ENCODE peak calls at places on chromosomes 12 and 14, in seven cellular contexts. One of them, this sample, is unnamed.
A peak's percentile ranks its signal among the peaks of the same experiment; 100 is the strongest.

GRCh38 chr12:108612788-108613282 is 15.0 kb upstream of the TMEM119 start:
- DNase-seq in stimulated activated CD8-positive, alpha-beta memory T cell treated with anti-CD3 and anti-CD28 coated beads, Interleukin-15, amount 100 ng/mL, for 1 hour: no peak
- DNase-seq in amygdala: no peak
- DNase-seq in lower leg skin: no peak
- DNase-seq in NCI-H748 treated with DMSO at 0.1 percent for 48 hours: no peak
- DNase-seq in NCI-H446 treated with DMSO at 0.1 percent for 48 hours: no peak
- DNase-seq in HT-29: no peak
- DNase-seq in this sample: no peak

GRCh38 chr12:42538203-42538602 is 51.3 kb downstream of the PRICKLE1 start:
- DNase-seq in stimulated activated CD8-positive, alpha-beta memory T cell treated with anti-CD3 and anti-CD28 coated beads, Interleukin-15, amount 100 ng/mL, for 1 hour: no peak
- DNase-seq in amygdala: no peak
- DNase-seq in lower leg skin: no peak
- DNase-seq in NCI-H748 treated with DMSO at 0.1 percent for 48 hours: no peak
- DNase-seq in NCI-H446 treated with DMSO at 0.1 percent for 48 hours: no peak
- DNase-seq in HT-29: no peak
- DNase-seq in this sample: no peak

GRCh38 chr12:117377758-117378157 is 16.3 kb upstream of the NOS1 start:
- DNase-seq in stimulated activated CD8-positive, alpha-beta memory T cell treated with anti-CD3 and anti-CD28 coated beads, Interleukin-15, amount 100 ng/mL, for 1 hour: no peak
- DNase-seq in amygdala: no peak
- DNase-seq in lower leg skin: no peak
- DNase-seq in NCI-H748 treated with DMSO at 0.1 percent for 48 hours: no peak
- DNase-seq in NCI-H446 treated with DMSO at 0.1 percent for 48 hours: no peak
- DNase-seq in HT-29: peak; percentile 7
- DNase-seq in this sample: no peak

GRCh38 chr12:22268406-22268805 is 66.1 kb downstream of the ST8SIA1 start:
- DNase-seq in stimulated activated CD8-positive, alpha-beta memory T cell treated with anti-CD3 and anti-CD28 coated beads, Interleukin-15, amount 100 ng/mL, for 1 hour: no peak
- DNase-seq in amygdala: no peak
- DNase-seq in lower leg skin: no peak
- DNase-seq in NCI-H748 treated with DMSO at 0.1 percent for 48 hours: no peak
- DNase-seq in NCI-H446 treated with DMSO at 0.1 percent for 48 hours: no peak
- DNase-seq in HT-29: no peak
- DNase-seq in this sample: no peak

GRCh38 chr12:56007892-56008471 is 10.9 kb downstream of the SUOX start:
- DNase-seq in stimulated activated CD8-positive, alpha-beta memory T cell treated with anti-CD3 and anti-CD28 coated beads, Interleukin-15, amount 100 ng/mL, for 1 hour: no peak
- DNase-seq in amygdala: no peak
- DNase-seq in lower leg skin: no peak
- DNase-seq in NCI-H748 treated with DMSO at 0.1 percent for 48 hours: no peak
- DNase-seq in NCI-H446 treated with DMSO at 0.1 percent for 48 hours: no peak
- DNase-seq in HT-29: peak; percentile 23
- DNase-seq in this sample: no peak

GRCh38 chr14:102910442-102910841 is 12.0 kb upstream of the AMN start:
- DNase-seq in stimulated activated CD8-positive, alpha-beta memory T cell treated with anti-CD3 and anti-CD28 coated beads, Interleukin-15, amount 100 ng/mL, for 1 hour: no peak
- DNase-seq in amygdala: no peak
- DNase-seq in lower leg skin: no peak
- DNase-seq in NCI-H748 treated with DMSO at 0.1 percent for 48 hours: no peak
- DNase-seq in NCI-H446 treated with DMSO at 0.1 percent for 48 hours: no peak
- DNase-seq in HT-29: no peak
- DNase-seq in this sample: no peak

GRCh38 chr12:65655074-65655493 is 169.2 kb upstream of the HMGA2 start:
- DNase-seq in stimulated activated CD8-positive, alpha-beta memory T cell treated with anti-CD3 and anti-CD28 coated beads, Interleukin-15, amount 100 ng/mL, for 1 hour: no peak
- DNase-seq in amygdala: no peak
- DNase-seq in lower leg skin: no peak
- DNase-seq in NCI-H748 treated with DMSO at 0.1 percent for 48 hours: no peak
- DNase-seq in NCI-H446 treated with DMSO at 0.1 percent for 48 hours: no peak
- DNase-seq in HT-29: no peak
- DNase-seq in this sample: no peak

GRCh38 chr14:41899416-41899815 is 292.7 kb downstream of the LRFN5 start:
- DNase-seq in stimulated activated CD8-positive, alpha-beta memory T cell treated with anti-CD3 and anti-CD28 coated beads, Interleukin-15, amount 100 ng/mL, for 1 hour: no peak
- DNase-seq in amygdala: no peak
- DNase-seq in lower leg skin: no peak
- DNase-seq in NCI-H748 treated with DMSO at 0.1 percent for 48 hours: peak; percentile 42
- DNase-seq in NCI-H446 treated with DMSO at 0.1 percent for 48 hours: peak; percentile 95
- DNase-seq in HT-29: no peak
- DNase-seq in this sample: no peak

GRCh38 chr12:109930028-109930800 is 30.1 kb downstream of the TCHP start:
- DNase-seq in stimulated activated CD8-positive, alpha-beta memory T cell treated with anti-CD3 and anti-CD28 coated beads, Interleukin-15, amount 100 ng/mL, for 1 hour: no peak
- DNase-seq in amygdala: no peak
- DNase-seq in lower leg skin: no peak
- DNase-seq in NCI-H748 treated with DMSO at 0.1 percent for 48 hours: no peak
- DNase-seq in NCI-H446 treated with DMSO at 0.1 percent for 48 hours: no peak
- DNase-seq in HT-29: no peak
- DNase-seq in this sample: no peak

GRCh38 chr12:106898001-106898966 is 57.4 kb upstream of the TMEM263 start:
- DNase-seq in stimulated activated CD8-positive, alpha-beta memory T cell treated with anti-CD3 and anti-CD28 coated beads, Interleukin-15, amount 100 ng/mL, for 1 hour: no peak
- DNase-seq in amygdala: peak; percentile 16
- DNase-seq in lower leg skin: no peak
- DNase-seq in NCI-H748 treated with DMSO at 0.1 percent for 48 hours: peak; percentile 87
- DNase-seq in NCI-H446 treated with DMSO at 0.1 percent for 48 hours: no peak
- DNase-seq in HT-29: no peak
- DNase-seq in this sample: no peak

GRCh38 chr14:93112891-93113677 is 2.6 kb downstream of the ITPK1 start:
- DNase-seq in stimulated activated CD8-positive, alpha-beta memory T cell treated with anti-CD3 and anti-CD28 coated beads, Interleukin-15, amount 100 ng/mL, for 1 hour: peak; percentile 69
- DNase-seq in amygdala: peak; percentile 76
- DNase-seq in lower leg skin: peak; percentile 78
- DNase-seq in NCI-H748 treated with DMSO at 0.1 percent for 48 hours: peak; percentile 85
- DNase-seq in NCI-H446 treated with DMSO at 0.1 percent for 48 hours: peak; percentile 46
- DNase-seq in HT-29: peak; percentile 87
- DNase-seq in this sample: peak; percentile 55

GRCh38 chr12:67096533-67097318 is 172.4 kb upstream of the CAND1 start:
- DNase-seq in stimulated activated CD8-positive, alpha-beta memory T cell treated with anti-CD3 and anti-CD28 coated beads, Interleukin-15, amount 100 ng/mL, for 1 hour: no peak
- DNase-seq in amygdala: no peak
- DNase-seq in lower leg skin: no peak
- DNase-seq in NCI-H748 treated with DMSO at 0.1 percent for 48 hours: no peak
- DNase-seq in NCI-H446 treated with DMSO at 0.1 percent for 48 hours: no peak
- DNase-seq in HT-29: peak; percentile 7
- DNase-seq in this sample: no peak

GRCh38 chr12:105474672-105475071 is 144.2 kb downstream of the C12orf75 start:
- DNase-seq in stimulated activated CD8-positive, alpha-beta memory T cell treated with anti-CD3 and anti-CD28 coated beads, Interleukin-15, amount 100 ng/mL, for 1 hour: no peak
- DNase-seq in amygdala: no peak
- DNase-seq in lower leg skin: no peak
- DNase-seq in NCI-H748 treated with DMSO at 0.1 percent for 48 hours: no peak
- DNase-seq in NCI-H446 treated with DMSO at 0.1 percent for 48 hours: no peak
- DNase-seq in HT-29: no peak
- DNase-seq in this sample: no peak

GRCh38 chr14:103296987-103297386 is 37.0 kb upstream of the EIF5 start:
- DNase-seq in stimulated activated CD8-positive, alpha-beta memory T cell treated with anti-CD3 and anti-CD28 coated beads, Interleukin-15, amount 100 ng/mL, for 1 hour: no peak
- DNase-seq in amygdala: no peak
- DNase-seq in lower leg skin: no peak
- DNase-seq in NCI-H748 treated with DMSO at 0.1 percent for 48 hours: no peak
- DNase-seq in NCI-H446 treated with DMSO at 0.1 percent for 48 hours: no peak
- DNase-seq in HT-29: no peak
- DNase-seq in this sample: no peak

GRCh38 chr14:105926415-105927093 is 400.2 kb downstream of the TMEM121 start:
- DNase-seq in stimulated activated CD8-positive, alpha-beta memory T cell treated with anti-CD3 and anti-CD28 coated beads, Interleukin-15, amount 100 ng/mL, for 1 hour: no peak
- DNase-seq in amygdala: no peak
- DNase-seq in lower leg skin: no peak
- DNase-seq in NCI-H748 treated with DMSO at 0.1 percent for 48 hours: no peak
- DNase-seq in NCI-H446 treated with DMSO at 0.1 percent for 48 hours: no peak
- DNase-seq in HT-29: no peak
- DNase-seq in this sample: no peak

GRCh38 chr12:116999066-116999465 is 88.3 kb downstream of the FBXW8 start:
- DNase-seq in stimulated activated CD8-positive, alpha-beta memory T cell treated with anti-CD3 and anti-CD28 coated beads, Interleukin-15, amount 100 ng/mL, for 1 hour: no peak
- DNase-seq in amygdala: no peak
- DNase-seq in lower leg skin: no peak
- DNase-seq in NCI-H748 treated with DMSO at 0.1 percent for 48 hours: no peak
- DNase-seq in NCI-H446 treated with DMSO at 0.1 percent for 48 hours: no peak
- DNase-seq in HT-29: no peak
- DNase-seq in this sample: no peak

GRCh38 chr14:51202914-51203665 is 37.0 kb upstream of the TMX1 start:
- DNase-seq in stimulated activated CD8-positive, alpha-beta memory T cell treated with anti-CD3 and anti-CD28 coated beads, Interleukin-15, amount 100 ng/mL, for 1 hour: no peak
- DNase-seq in amygdala: no peak
- DNase-seq in lower leg skin: no peak
- DNase-seq in NCI-H748 treated with DMSO at 0.1 percent for 48 hours: no peak
- DNase-seq in NCI-H446 treated with DMSO at 0.1 percent for 48 hours: no peak
- DNase-seq in HT-29: no peak
- DNase-seq in this sample: no peak

GRCh38 chr14:92093320-92093719 is 13.1 kb downstream of the ATXN3 start:
- DNase-seq in stimulated activated CD8-positive, alpha-beta memory T cell treated with anti-CD3 and anti-CD28 coated beads, Interleukin-15, amount 100 ng/mL, for 1 hour: no peak
- DNase-seq in amygdala: no peak
- DNase-seq in lower leg skin: no peak
- DNase-seq in NCI-H748 treated with DMSO at 0.1 percent for 48 hours: peak; percentile 21
- DNase-seq in NCI-H446 treated with DMSO at 0.1 percent for 48 hours: no peak
- DNase-seq in HT-29: no peak
- DNase-seq in this sample: no peak

GRCh38 chr14:54867011-54867410 is 35.6 kb downstream of the GCH1 start:
- DNase-seq in stimulated activated CD8-positive, alpha-beta memory T cell treated with anti-CD3 and anti-CD28 coated beads, Interleukin-15, amount 100 ng/mL, for 1 hour: no peak
- DNase-seq in amygdala: no peak
- DNase-seq in lower leg skin: no peak
- DNase-seq in NCI-H748 treated with DMSO at 0.1 percent for 48 hours: no peak
- DNase-seq in NCI-H446 treated with DMSO at 0.1 percent for 48 hours: no peak
- DNase-seq in HT-29: no peak
- DNase-seq in this sample: no peak

GRCh38 chr12:130013771-130014484 is 110.1 kb upstream of the TMEM132D start:
- DNase-seq in stimulated activated CD8-positive, alpha-beta memory T cell treated with anti-CD3 and anti-CD28 coated beads, Interleukin-15, amount 100 ng/mL, for 1 hour: no peak
- DNase-seq in amygdala: peak; percentile 78
- DNase-seq in lower leg skin: peak; percentile 29
- DNase-seq in NCI-H748 treated with DMSO at 0.1 percent for 48 hours: peak; percentile 71
- DNase-seq in NCI-H446 treated with DMSO at 0.1 percent for 48 hours: no peak
- DNase-seq in HT-29: peak; percentile 52
- DNase-seq in this sample: no peak

GRCh38 chr14:49857427-49858003 is 4.9 kb upstream of the NEMF start:
- DNase-seq in stimulated activated CD8-positive, alpha-beta memory T cell treated with anti-CD3 and anti-CD28 coated beads, Interleukin-15, amount 100 ng/mL, for 1 hour: no peak
- DNase-seq in amygdala: no peak
- DNase-seq in lower leg skin: no peak
- DNase-seq in NCI-H748 treated with DMSO at 0.1 percent for 48 hours: no peak
- DNase-seq in NCI-H446 treated with DMSO at 0.1 percent for 48 hours: no peak
- DNase-seq in HT-29: no peak
- DNase-seq in this sample: no peak

GRCh38 chr14:73239463-73240241 is 2.3 kb downstream of the PAPLN start:
- DNase-seq in stimulated activated CD8-positive, alpha-beta memory T cell treated with anti-CD3 and anti-CD28 coated beads, Interleukin-15, amount 100 ng/mL, for 1 hour: no peak
- DNase-seq in amygdala: no peak
- DNase-seq in lower leg skin: peak; percentile 48
- DNase-seq in NCI-H748 treated with DMSO at 0.1 percent for 48 hours: no peak
- DNase-seq in NCI-H446 treated with DMSO at 0.1 percent for 48 hours: no peak
- DNase-seq in HT-29: no peak
- DNase-seq in this sample: no peak

GRCh38 chr14:80776186-80776585 is 165.4 kb downstream of the CEP128 start:
- DNase-seq in stimulated activated CD8-positive, alpha-beta memory T cell treated with anti-CD3 and anti-CD28 coated beads, Interleukin-15, amount 100 ng/mL, for 1 hour: no peak
- DNase-seq in amygdala: no peak
- DNase-seq in lower leg skin: no peak
- DNase-seq in NCI-H748 treated with DMSO at 0.1 percent for 48 hours: no peak
- DNase-seq in NCI-H446 treated with DMSO at 0.1 percent for 48 hours: no peak
- DNase-seq in HT-29: no peak
- DNase-seq in this sample: no peak

GRCh38 chr12:107328442-107329133 is 235.2 kb upstream of the CRY1 start:
- DNase-seq in stimulated activated CD8-positive, alpha-beta memory T cell treated with anti-CD3 and anti-CD28 coated beads, Interleukin-15, amount 100 ng/mL, for 1 hour: no peak
- DNase-seq in amygdala: no peak
- DNase-seq in lower leg skin: no peak
- DNase-seq in NCI-H748 treated with DMSO at 0.1 percent for 48 hours: no peak
- DNase-seq in NCI-H446 treated with DMSO at 0.1 percent for 48 hours: no peak
- DNase-seq in HT-29: no peak
- DNase-seq in this sample: no peak

GRCh38 chr12:92933606-92934005 is 4.5 kb upstream of the EEA1 start:
- DNase-seq in stimulated activated CD8-positive, alpha-beta memory T cell treated with anti-CD3 and anti-CD28 coated beads, Interleukin-15, amount 100 ng/mL, for 1 hour: no peak
- DNase-seq in amygdala: no peak
- DNase-seq in lower leg skin: no peak
- DNase-seq in NCI-H748 treated with DMSO at 0.1 percent for 48 hours: no peak
- DNase-seq in NCI-H446 treated with DMSO at 0.1 percent for 48 hours: no peak
- DNase-seq in HT-29: no peak
- DNase-seq in this sample: no peak

GRCh38 chr14:71400821-71401447 is 493.7 kb downstream of the PCNX1 start:
- DNase-seq in stimulated activated CD8-positive, alpha-beta memory T cell treated with anti-CD3 and anti-CD28 coated beads, Interleukin-15, amount 100 ng/mL, for 1 hour: no peak
- DNase-seq in amygdala: no peak
- DNase-seq in lower leg skin: no peak
- DNase-seq in NCI-H748 treated with DMSO at 0.1 percent for 48 hours: no peak
- DNase-seq in NCI-H446 treated with DMSO at 0.1 percent for 48 hours: no peak
- DNase-seq in HT-29: no peak
- DNase-seq in this sample: no peak

GRCh38 chr14:78448483-78449094 is 278.4 kb downstream of the NRXN3 start:
- DNase-seq in stimulated activated CD8-positive, alpha-beta memory T cell treated with anti-CD3 and anti-CD28 coated beads, Interleukin-15, amount 100 ng/mL, for 1 hour: no peak
- DNase-seq in amygdala: peak; percentile 46
- DNase-seq in lower leg skin: peak; percentile 16
- DNase-seq in NCI-H748 treated with DMSO at 0.1 percent for 48 hours: peak; percentile 62
- DNase-seq in NCI-H446 treated with DMSO at 0.1 percent for 48 hours: no peak
- DNase-seq in HT-29: peak; percentile 56
- DNase-seq in this sample: peak; percentile 28

GRCh38 chr12:40692617-40693502 is 621 bp downstream of the CNTN1 start:
- DNase-seq in stimulated activated CD8-positive, alpha-beta memory T cell treated with anti-CD3 and anti-CD28 coated beads, Interleukin-15, amount 100 ng/mL, for 1 hour: no peak
- DNase-seq in amygdala: peak; percentile 26
- DNase-seq in lower leg skin: no peak
- DNase-seq in NCI-H748 treated with DMSO at 0.1 percent for 48 hours: peak; percentile 43
- DNase-seq in NCI-H446 treated with DMSO at 0.1 percent for 48 hours: no peak
- DNase-seq in HT-29: no peak
- DNase-seq in this sample: no peak

GRCh38 chr14:75069811-75070145 is 337 bp downstream of the ZC2HC1C start:
- DNase-seq in stimulated activated CD8-positive, alpha-beta memory T cell treated with anti-CD3 and anti-CD28 coated beads, Interleukin-15, amount 100 ng/mL, for 1 hour: no peak
- DNase-seq in amygdala: no peak
- DNase-seq in lower leg skin: no peak
- DNase-seq in NCI-H748 treated with DMSO at 0.1 percent for 48 hours: no peak
- DNase-seq in NCI-H446 treated with DMSO at 0.1 percent for 48 hours: no peak
- DNase-seq in HT-29: no peak
- DNase-seq in this sample: no peak

GRCh38 chr12:11660624-11661023 is 11.2 kb downstream of the ETV6 start:
- DNase-seq in stimulated activated CD8-positive, alpha-beta memory T cell treated with anti-CD3 and anti-CD28 coated beads, Interleukin-15, amount 100 ng/mL, for 1 hour: no peak
- DNase-seq in amygdala: no peak
- DNase-seq in lower leg skin: no peak
- DNase-seq in NCI-H748 treated with DMSO at 0.1 percent for 48 hours: no peak
- DNase-seq in NCI-H446 treated with DMSO at 0.1 percent for 48 hours: no peak
- DNase-seq in HT-29: no peak
- DNase-seq in this sample: no peak

GRCh38 chr12:90741611-90742010 is 213.4 kb downstream of the CCER1 start:
- DNase-seq in stimulated activated CD8-positive, alpha-beta memory T cell treated with anti-CD3 and anti-CD28 coated beads, Interleukin-15, amount 100 ng/mL, for 1 hour: no peak
- DNase-seq in amygdala: no peak
- DNase-seq in lower leg skin: no peak
- DNase-seq in NCI-H748 treated with DMSO at 0.1 percent for 48 hours: peak; percentile 10
- DNase-seq in NCI-H446 treated with DMSO at 0.1 percent for 48 hours: peak; percentile 63
- DNase-seq in HT-29: no peak
- DNase-seq in this sample: no peak

GRCh38 chr12:6953417-6954315 is 2.5 kb downstream of the PTPN6 start:
- DNase-seq in stimulated activated CD8-positive, alpha-beta memory T cell treated with anti-CD3 and anti-CD28 coated beads, Interleukin-15, amount 100 ng/mL, for 1 hour: peak; percentile 80
- DNase-seq in amygdala: no peak
- DNase-seq in lower leg skin: no peak
- DNase-seq in NCI-H748 treated with DMSO at 0.1 percent for 48 hours: no peak
- DNase-seq in NCI-H446 treated with DMSO at 0.1 percent for 48 hours: no peak
- DNase-seq in HT-29: no peak
- DNase-seq in this sample: peak; percentile 78

GRCh38 chr14:64117671-64118402 is 176.3 kb downstream of the ESR2 start:
- DNase-seq in stimulated activated CD8-positive, alpha-beta memory T cell treated with anti-CD3 and anti-CD28 coated beads, Interleukin-15, amount 100 ng/mL, for 1 hour: no peak
- DNase-seq in amygdala: no peak
- DNase-seq in lower leg skin: no peak
- DNase-seq in NCI-H748 treated with DMSO at 0.1 percent for 48 hours: no peak
- DNase-seq in NCI-H446 treated with DMSO at 0.1 percent for 48 hours: no peak
- DNase-seq in HT-29: no peak
- DNase-seq in this sample: no peak

GRCh38 chr14:53786045-53786444 is 170.6 kb downstream of the BMP4 start:
- DNase-seq in stimulated activated CD8-positive, alpha-beta memory T cell treated with anti-CD3 and anti-CD28 coated beads, Interleukin-15, amount 100 ng/mL, for 1 hour: no peak
- DNase-seq in amygdala: no peak
- DNase-seq in lower leg skin: no peak
- DNase-seq in NCI-H748 treated with DMSO at 0.1 percent for 48 hours: no peak
- DNase-seq in NCI-H446 treated with DMSO at 0.1 percent for 48 hours: no peak
- DNase-seq in HT-29: no peak
- DNase-seq in this sample: no peak

GRCh38 chr14:103290494-103290893 is 43.5 kb upstream of the EIF5 start:
- DNase-seq in stimulated activated CD8-positive, alpha-beta memory T cell treated with anti-CD3 and anti-CD28 coated beads, Interleukin-15, amount 100 ng/mL, for 1 hour: no peak
- DNase-seq in amygdala: no peak
- DNase-seq in lower leg skin: no peak
- DNase-seq in NCI-H748 treated with DMSO at 0.1 percent for 48 hours: no peak
- DNase-seq in NCI-H446 treated with DMSO at 0.1 percent for 48 hours: no peak
- DNase-seq in HT-29: no peak
- DNase-seq in this sample: no peak

This sample was measured in T-helper 2 cell.